ENCODE peak calls at places on chromosomes 13 and 19, in five cellular contexts. C, R, I, E and F are unnamed samples.

GRCh38 chr19:23855676-23856075 is 59.0 kb upstream of the ZNF726 start:
- DNase-seq in C (no peak), I (no peak), E (no peak), R (no peak), F (no peak)

GRCh38 chr19:4581381-4582111 is 22.1 kb upstream of the SEMA6B start:
- DNase-seq in C (no peak), E (peak; percentile 58), R (no peak), I (no peak), F (peak; percentile 89)

GRCh38 chr13:44257806-44258205 is 115.8 kb upstream of the SERP2 start:
- DNase-seq in C (no peak), I (no peak), E (peak; percentile 55), R (no peak), F (no peak)

GRCh38 chr19:14563989-14564650 is 7.7 kb downstream of the NDUFB7 start:
- DNase-seq in E (peak; percentile 21), C (no peak), R (no peak), I (no peak), F (peak; percentile 36)

GRCh38 chr13:84867246-84867645 is 932.0 kb downstream of the SLITRK6 start:
- DNase-seq in C (no peak), E (no peak), R (no peak), I (no peak), F (no peak)

GRCh38 chr19:14000691-14001365 is 5.3 kb downstream of the RFX1 start:
- DNase-seq in E (no peak), R (no peak), I (no peak), C (no peak), F (no peak)

GRCh38 chr19:10617409-10618121 is 7.8 kb upstream of the SLC44A2 start:
- DNase-seq in I (no peak), E (peak; percentile 54), C (no peak), R (no peak), F (no peak)

GRCh38 chr13:39159971-39160370 is 121.7 kb downstream of the NHLRC3 start:
- DNase-seq in C (no peak), I (no peak), R (no peak), E (no peak), F (no peak)

GRCh38 chr19:18361646-18362045 is 21.2 kb downstream of the PGPEP1 start:
- DNase-seq in R (no peak), E (no peak), I (no peak), C (no peak), F (no peak)

GRCh38 chr19:44731081-44731480 is 17.4 kb upstream of the BCL3 start:
- DNase-seq in R (no peak), E (no peak), C (no peak), I (no peak), F (no peak)

GRCh38 chr19:18007939-18008673 is at the start of gene ARRDC2:
- DNase-seq in E (peak; percentile 95), C (peak; percentile 81), I (peak; percentile 78), R (peak; percentile 69), F (peak; percentile 99)

GRCh38 chr13:105365831-105366230 is 1169.6 kb downstream of the EFNB2 start:
- DNase-seq in E (no peak), I (no peak), R (no peak), C (no peak), F (no peak)